ENCODE peak calls at places on chromosomes 11 and 22, in eight cellular contexts. One of them, this sample, is unnamed.

GRCh38 chr22:22084089-22084711 is 101.6 kb upstream of the TOP3B start:
- DNase-seq in lung: no peak
- DNase-seq in GM20000: no peak
- DNase-seq in BJ: no peak
- DNase-seq in brain microvascular endothelial cell: no peak
- DNase-seq in HL-60: no peak
- DNase-seq in adrenal gland: no peak
- DNase-seq in breast epithelium: no peak
- DNase-seq in this sample: no peak

GRCh38 chr11:10302744-10303557 is 1.9 kb upstream of the ADM start:
- DNase-seq in HL-60: peak; percentile 69
- DNase-seq in BJ: no peak
- DNase-seq in GM20000: peak; percentile 56
- DNase-seq in brain microvascular endothelial cell: peak; percentile 48
- DNase-seq in breast epithelium: peak; percentile 88
- DNase-seq in lung: peak; percentile 86
- DNase-seq in adrenal gland: peak; percentile 93
- DNase-seq in this sample: peak; percentile 60

GRCh38 chr11:45405916-45406670 is 120.0 kb upstream of the SYT13 start:
- DNase-seq in brain microvascular endothelial cell: peak; percentile 16
- DNase-seq in adrenal gland: no peak
- DNase-seq in GM20000: no peak
- DNase-seq in HL-60: no peak
- DNase-seq in breast epithelium: no peak
- DNase-seq in lung: no peak
- DNase-seq in BJ: no peak
- DNase-seq in this sample: no peak

GRCh38 chr22:35739076-35739475 is 21.4 kb downstream of the APOL5 start:
- DNase-seq in GM20000: no peak
- DNase-seq in breast epithelium: no peak
- DNase-seq in lung: no peak
- DNase-seq in BJ: no peak
- DNase-seq in adrenal gland: no peak
- DNase-seq in HL-60: no peak
- DNase-seq in brain microvascular endothelial cell: no peak
- DNase-seq in this sample: no peak

GRCh38 chr11:61685611-61685955 is 5.4 kb downstream of the DAGLA start:
- DNase-seq in lung: no peak
- DNase-seq in HL-60: no peak
- DNase-seq in breast epithelium: no peak
- DNase-seq in adrenal gland: no peak
- DNase-seq in GM20000: no peak
- DNase-seq in BJ: no peak
- DNase-seq in brain microvascular endothelial cell: no peak
- DNase-seq in this sample: no peak

GRCh38 chr11:112751312-112751711 is 209.9 kb upstream of the NCAM1 start:
- DNase-seq in adrenal gland: no peak
- DNase-seq in lung: no peak
- DNase-seq in HL-60: no peak
- DNase-seq in breast epithelium: no peak
- DNase-seq in GM20000: no peak
- DNase-seq in brain microvascular endothelial cell: no peak
- DNase-seq in BJ: no peak
- DNase-seq in this sample: no peak

GRCh38 chr22:44638966-44639739 is 62.9 kb upstream of the PRR5 start:
- DNase-seq in adrenal gland: no peak
- DNase-seq in BJ: peak; percentile 22
- DNase-seq in lung: no peak
- DNase-seq in GM20000: no peak
- DNase-seq in breast epithelium: peak; percentile 28
- DNase-seq in brain microvascular endothelial cell: no peak
- DNase-seq in HL-60: no peak
- DNase-seq in this sample: no peak

GRCh38 chr22:23548501-23549197 is 31.4 kb downstream of the IGLL1 start:
- DNase-seq in adrenal gland: no peak
- DNase-seq in GM20000: no peak
- DNase-seq in lung: no peak
- DNase-seq in HL-60: no peak
- DNase-seq in breast epithelium: no peak
- DNase-seq in brain microvascular endothelial cell: no peak
- DNase-seq in BJ: no peak
- DNase-seq in this sample: no peak

GRCh38 chr11:9260182-9261146 is 4.7 kb downstream of the DENND5A start:
- DNase-seq in lung: no peak
- DNase-seq in BJ: no peak
- DNase-seq in breast epithelium: no peak
- DNase-seq in GM20000: no peak
- DNase-seq in adrenal gland: no peak
- DNase-seq in brain microvascular endothelial cell: no peak
- DNase-seq in HL-60: no peak
- DNase-seq in this sample: no peak
- TF ChIP-seq CTCF in lung: no peak
- TF ChIP-seq CTCF in BJ: peak; percentile 35
- TF ChIP-seq CTCF in breast epithelium: no peak
- TF ChIP-seq CTCF in GM20000: no peak
- TF ChIP-seq CTCF in adrenal gland: peak; percentile 35
- TF ChIP-seq CTCF in brain microvascular endothelial cell: peak; percentile 23
- TF ChIP-seq CTCF in HL-60: no peak
- TF ChIP-seq CTCF in this sample: peak; percentile 12

GRCh38 chr11:118896472-118896913 is 12.8 kb downstream of the CXCR5 start:
- DNase-seq in HL-60: peak; percentile 74
- DNase-seq in brain microvascular endothelial cell: no peak
- DNase-seq in adrenal gland: peak; percentile 33
- DNase-seq in breast epithelium: no peak
- DNase-seq in lung: no peak
- DNase-seq in BJ: no peak
- DNase-seq in GM20000: no peak
- DNase-seq in this sample: no peak
- TF ChIP-seq CTCF in HL-60: no peak
- TF ChIP-seq CTCF in brain microvascular endothelial cell: no peak
- TF ChIP-seq CTCF in adrenal gland: no peak
- TF ChIP-seq CTCF in breast epithelium: no peak
- TF ChIP-seq CTCF in lung: no peak
- TF ChIP-seq CTCF in BJ: no peak
- TF ChIP-seq CTCF in GM20000: no peak
- TF ChIP-seq CTCF in this sample: no peak

GRCh38 chr11:125364085-125364822 is 131.8 kb downstream of the FEZ1 start:
- DNase-seq in lung: no peak
- DNase-seq in breast epithelium: no peak
- DNase-seq in adrenal gland: no peak
- DNase-seq in brain microvascular endothelial cell: peak; percentile 58
- DNase-seq in BJ: no peak
- DNase-seq in GM20000: no peak
- DNase-seq in HL-60: no peak
- DNase-seq in this sample: no peak
- TF ChIP-seq CTCF in lung: no peak
- TF ChIP-seq CTCF in breast epithelium: no peak
- TF ChIP-seq CTCF in adrenal gland: no peak
- TF ChIP-seq CTCF in brain microvascular endothelial cell: peak; percentile 65
- TF ChIP-seq CTCF in BJ: peak; percentile 36
- TF ChIP-seq CTCF in GM20000: no peak
- TF ChIP-seq CTCF in HL-60: no peak
- TF ChIP-seq CTCF in this sample: no peak

GRCh38 chr11:87501388-87501787 is 463.7 kb downstream of the TMEM135 start:
- DNase-seq in breast epithelium: no peak
- DNase-seq in BJ: no peak
- DNase-seq in adrenal gland: no peak
- DNase-seq in lung: no peak
- DNase-seq in HL-60: no peak
- DNase-seq in GM20000: no peak
- DNase-seq in brain microvascular endothelial cell: no peak
- DNase-seq in this sample: no peak
- TF ChIP-seq CTCF in breast epithelium: no peak
- TF ChIP-seq CTCF in BJ: no peak
- TF ChIP-seq CTCF in adrenal gland: no peak
- TF ChIP-seq CTCF in lung: no peak
- TF ChIP-seq CTCF in HL-60: no peak
- TF ChIP-seq CTCF in GM20000: no peak
- TF ChIP-seq CTCF in brain microvascular endothelial cell: no peak
- TF ChIP-seq CTCF in this sample: no peak

GRCh38 chr11:36070215-36070976 is 126.5 kb downstream of the LDLRAD3 start:
- DNase-seq in lung: no peak
- DNase-seq in HL-60: no peak
- DNase-seq in BJ: no peak
- DNase-seq in GM20000: no peak
- DNase-seq in adrenal gland: no peak
- DNase-seq in breast epithelium: no peak
- DNase-seq in brain microvascular endothelial cell: no peak
- DNase-seq in this sample: no peak
- TF ChIP-seq CTCF in lung: no peak
- TF ChIP-seq CTCF in HL-60: no peak
- TF ChIP-seq CTCF in BJ: no peak
- TF ChIP-seq CTCF in GM20000: no peak
- TF ChIP-seq CTCF in adrenal gland: no peak
- TF ChIP-seq CTCF in breast epithelium: no peak
- TF ChIP-seq CTCF in brain microvascular endothelial cell: no peak
- TF ChIP-seq CTCF in this sample: no peak

GRCh38 chr11:113904379-113905101 is at the start of gene HTR3B:
- DNase-seq in GM20000: no peak
- DNase-seq in brain microvascular endothelial cell: no peak
- DNase-seq in adrenal gland: no peak
- DNase-seq in BJ: no peak
- DNase-seq in lung: no peak
- DNase-seq in HL-60: no peak
- DNase-seq in breast epithelium: no peak
- DNase-seq in this sample: no peak

GRCh38 chr11:113907681-113908080 is 3.1 kb downstream of the HTR3B start:
- DNase-seq in GM20000: no peak
- DNase-seq in lung: no peak
- DNase-seq in breast epithelium: no peak
- DNase-seq in brain microvascular endothelial cell: no peak
- DNase-seq in adrenal gland: no peak
- DNase-seq in BJ: no peak
- DNase-seq in HL-60: no peak
- DNase-seq in this sample: no peak

GRCh38 chr11:113906515-113906914 is 1.9 kb downstream of the HTR3B start:
- DNase-seq in brain microvascular endothelial cell: no peak
- DNase-seq in adrenal gland: no peak
- DNase-seq in HL-60: no peak
- DNase-seq in GM20000: no peak
- DNase-seq in breast epithelium: no peak
- DNase-seq in lung: no peak
- DNase-seq in BJ: no peak
- DNase-seq in this sample: no peak

GRCh38 chr11:113907155-113907554 is 2.6 kb downstream of the HTR3B start:
- DNase-seq in adrenal gland: no peak
- DNase-seq in brain microvascular endothelial cell: no peak
- DNase-seq in breast epithelium: no peak
- DNase-seq in lung: no peak
- DNase-seq in HL-60: no peak
- DNase-seq in GM20000: no peak
- DNase-seq in BJ: no peak
- DNase-seq in this sample: no peak

GRCh38 chr11:113906038-113906437 is 1.4 kb downstream of the HTR3B start:
- DNase-seq in GM20000: no peak
- DNase-seq in adrenal gland: no peak
- DNase-seq in HL-60: no peak
- DNase-seq in breast epithelium: no peak
- DNase-seq in lung: no peak
- DNase-seq in BJ: peak; percentile 5
- DNase-seq in brain microvascular endothelial cell: no peak
- DNase-seq in this sample: no peak
- TF ChIP-seq CTCF in GM20000: no peak
- TF ChIP-seq CTCF in adrenal gland: no peak
- TF ChIP-seq CTCF in HL-60: no peak
- TF ChIP-seq CTCF in breast epithelium: no peak
- TF ChIP-seq CTCF in lung: no peak
- TF ChIP-seq CTCF in BJ: peak; percentile 19
- TF ChIP-seq CTCF in brain microvascular endothelial cell: peak; percentile 45
- TF ChIP-seq CTCF in this sample: no peak

This sample was measured in GM13976.